ENCODE peak calls at places on chromosome 6, in ten cellular contexts. One of them, this sample, is unnamed.

GRCh38 chr6:151108548-151108947 is 131.2 kb upstream of the AKAP12 start:
- DNase-seq in T follicular helper cell: no peak
- DNase-seq in RWPE1: no peak
- DNase-seq in iris pigment epithelial cell: no peak
- DNase-seq in GM13977: no peak
- DNase-seq in NCI-H1105: no peak
- DNase-seq in upper lobe of right lung: no peak
- DNase-seq in glomerular endothelial cell: no peak
- DNase-seq in CD14-positive monocyte: no peak
- DNase-seq in NCI-H774: no peak
- DNase-seq in this sample: no peak

GRCh38 chr6:143727035-143727434 is 49.3 kb downstream of the PHACTR2 start:
- DNase-seq in T follicular helper cell: no peak
- DNase-seq in RWPE1: no peak
- DNase-seq in iris pigment epithelial cell: peak
- DNase-seq in GM13977: no peak
- DNase-seq in NCI-H1105: no peak
- DNase-seq in upper lobe of right lung: no peak
- DNase-seq in glomerular endothelial cell: no peak
- DNase-seq in CD14-positive monocyte: no peak
- DNase-seq in NCI-H774: no peak
- DNase-seq in this sample: no peak

GRCh38 chr6:169041078-169041477 is 212.6 kb downstream of the THBS2 start:
- DNase-seq in T follicular helper cell: no peak
- DNase-seq in RWPE1: no peak
- DNase-seq in iris pigment epithelial cell: no peak
- DNase-seq in GM13977: no peak
- DNase-seq in NCI-H1105: no peak
- DNase-seq in upper lobe of right lung: peak
- DNase-seq in glomerular endothelial cell: no peak
- DNase-seq in CD14-positive monocyte: no peak
- DNase-seq in NCI-H774: no peak
- DNase-seq in this sample: no peak

GRCh38 chr6:56906752-56907151 is 48.2 kb upstream of the BEND6 start:
- DNase-seq in T follicular helper cell: no peak
- DNase-seq in RWPE1: no peak
- DNase-seq in iris pigment epithelial cell: peak
- DNase-seq in GM13977: no peak
- DNase-seq in NCI-H1105: no peak
- DNase-seq in upper lobe of right lung: no peak
- DNase-seq in glomerular endothelial cell: no peak
- DNase-seq in CD14-positive monocyte: no peak
- DNase-seq in NCI-H774: no peak
- DNase-seq in this sample: peak

GRCh38 chr6:153677522-153677921 is 361.5 kb upstream of the OPRM1 start:
- DNase-seq in T follicular helper cell: no peak
- DNase-seq in RWPE1: no peak
- DNase-seq in iris pigment epithelial cell: no peak
- DNase-seq in GM13977: no peak
- DNase-seq in NCI-H1105: no peak
- DNase-seq in upper lobe of right lung: no peak
- DNase-seq in glomerular endothelial cell: no peak
- DNase-seq in CD14-positive monocyte: no peak
- DNase-seq in NCI-H774: no peak
- DNase-seq in this sample: no peak

GRCh38 chr6:108874470-108875160 is 26.4 kb downstream of the ARMC2 start:
- DNase-seq in T follicular helper cell: no peak
- DNase-seq in RWPE1: no peak
- DNase-seq in iris pigment epithelial cell: peak
- DNase-seq in GM13977: peak
- DNase-seq in NCI-H1105: no peak
- DNase-seq in upper lobe of right lung: no peak
- DNase-seq in glomerular endothelial cell: no peak
- DNase-seq in CD14-positive monocyte: peak
- DNase-seq in NCI-H774: no peak
- DNase-seq in this sample: peak

GRCh38 chr6:56575736-56576135 is 67.0 kb downstream of the DST start:
- DNase-seq in T follicular helper cell: no peak
- DNase-seq in RWPE1: no peak
- DNase-seq in iris pigment epithelial cell: no peak
- DNase-seq in GM13977: no peak
- DNase-seq in NCI-H1105: no peak
- DNase-seq in upper lobe of right lung: no peak
- DNase-seq in glomerular endothelial cell: no peak
- DNase-seq in CD14-positive monocyte: no peak
- DNase-seq in NCI-H774: no peak
- DNase-seq in this sample: no peak

GRCh38 chr6:29834564-29835436 is 7.2 kb downstream of the HLA-G start:
- DNase-seq in T follicular helper cell: peak
- DNase-seq in RWPE1: no peak
- DNase-seq in iris pigment epithelial cell: no peak
- DNase-seq in GM13977: no peak
- DNase-seq in NCI-H1105: peak
- DNase-seq in upper lobe of right lung: no peak
- DNase-seq in glomerular endothelial cell: no peak
- DNase-seq in CD14-positive monocyte: no peak
- DNase-seq in NCI-H774: no peak
- DNase-seq in this sample: peak

GRCh38 chr6:12608016-12608860 is 108.3 kb upstream of the PHACTR1 start:
- DNase-seq in T follicular helper cell: no peak
- DNase-seq in RWPE1: peak
- DNase-seq in iris pigment epithelial cell: peak
- DNase-seq in GM13977: peak
- DNase-seq in NCI-H1105: no peak
- DNase-seq in upper lobe of right lung: no peak
- DNase-seq in glomerular endothelial cell: no peak
- DNase-seq in CD14-positive monocyte: no peak
- DNase-seq in NCI-H774: no peak
- DNase-seq in this sample: no peak

GRCh38 chr6:45483021-45483420 is 105.3 kb upstream of the SUPT3H start:
- DNase-seq in T follicular helper cell: no peak
- DNase-seq in RWPE1: no peak
- DNase-seq in iris pigment epithelial cell: peak
- DNase-seq in GM13977: no peak
- DNase-seq in NCI-H1105: no peak
- DNase-seq in upper lobe of right lung: no peak
- DNase-seq in glomerular endothelial cell: no peak
- DNase-seq in CD14-positive monocyte: no peak
- DNase-seq in NCI-H774: no peak
- DNase-seq in this sample: peak

GRCh38 chr6:33324139-33324538 is 6.6 kb upstream of the ZBTB22 start:
- DNase-seq in T follicular helper cell: no peak
- DNase-seq in RWPE1: no peak
- DNase-seq in iris pigment epithelial cell: no peak
- DNase-seq in GM13977: peak
- DNase-seq in NCI-H1105: no peak
- DNase-seq in upper lobe of right lung: no peak
- DNase-seq in glomerular endothelial cell: no peak
- DNase-seq in CD14-positive monocyte: no peak
- DNase-seq in NCI-H774: no peak
- DNase-seq in this sample: no peak

GRCh38 chr6:149545258-149545753 is 537 bp downstream of the PPIL4 start:
- DNase-seq in T follicular helper cell: peak
- DNase-seq in RWPE1: peak
- DNase-seq in iris pigment epithelial cell: peak
- DNase-seq in GM13977: peak
- DNase-seq in NCI-H1105: no peak
- DNase-seq in upper lobe of right lung: peak
- DNase-seq in glomerular endothelial cell: no peak
- DNase-seq in CD14-positive monocyte: peak
- DNase-seq in NCI-H774: no peak
- DNase-seq in this sample: peak

GRCh38 chr6:111201155-111201554 is 113.9 kb downstream of the SLC16A10 start:
- DNase-seq in T follicular helper cell: no peak
- DNase-seq in RWPE1: no peak
- DNase-seq in iris pigment epithelial cell: no peak
- DNase-seq in GM13977: no peak
- DNase-seq in NCI-H1105: no peak
- DNase-seq in upper lobe of right lung: no peak
- DNase-seq in glomerular endothelial cell: no peak
- DNase-seq in CD14-positive monocyte: no peak
- DNase-seq in NCI-H774: no peak
- DNase-seq in this sample: no peak

GRCh38 chr6:161596807-161597505 is 323.1 kb upstream of the AGPAT4 start:
- DNase-seq in T follicular helper cell: no peak
- DNase-seq in RWPE1: no peak
- DNase-seq in iris pigment epithelial cell: no peak
- DNase-seq in GM13977: no peak
- DNase-seq in NCI-H1105: no peak
- DNase-seq in upper lobe of right lung: no peak
- DNase-seq in glomerular endothelial cell: no peak
- DNase-seq in CD14-positive monocyte: no peak
- DNase-seq in NCI-H774: no peak
- DNase-seq in this sample: no peak

GRCh38 chr6:52325695-52326471 is 36.1 kb upstream of the PAQR8 start:
- DNase-seq in T follicular helper cell: no peak
- DNase-seq in RWPE1: no peak
- DNase-seq in iris pigment epithelial cell: no peak
- DNase-seq in GM13977: no peak
- DNase-seq in NCI-H1105: no peak
- DNase-seq in upper lobe of right lung: no peak
- DNase-seq in glomerular endothelial cell: no peak
- DNase-seq in CD14-positive monocyte: no peak
- DNase-seq in NCI-H774: no peak
- DNase-seq in this sample: no peak

GRCh38 chr6:106490453-106490852 is 129.9 kb downstream of the CRYBG1 start:
- DNase-seq in T follicular helper cell: no peak
- DNase-seq in RWPE1: no peak
- DNase-seq in iris pigment epithelial cell: no peak
- DNase-seq in GM13977: no peak
- DNase-seq in NCI-H1105: no peak
- DNase-seq in upper lobe of right lung: no peak
- DNase-seq in glomerular endothelial cell: no peak
- DNase-seq in CD14-positive monocyte: no peak
- DNase-seq in NCI-H774: no peak
- DNase-seq in this sample: no peak

GRCh38 chr6:13507306-13507855 is 20.0 kb upstream of the GFOD1 start:
- DNase-seq in T follicular helper cell: no peak
- DNase-seq in RWPE1: no peak
- DNase-seq in iris pigment epithelial cell: no peak
- DNase-seq in GM13977: no peak
- DNase-seq in NCI-H1105: no peak
- DNase-seq in upper lobe of right lung: no peak
- DNase-seq in glomerular endothelial cell: no peak
- DNase-seq in CD14-positive monocyte: no peak
- DNase-seq in NCI-H774: no peak
- DNase-seq in this sample: no peak

GRCh38 chr6:100461273-100461919 is 3.3 kb downstream of the SIM1 start:
- DNase-seq in T follicular helper cell: no peak
- DNase-seq in RWPE1: no peak
- DNase-seq in iris pigment epithelial cell: no peak
- DNase-seq in GM13977: no peak
- DNase-seq in NCI-H1105: peak
- DNase-seq in upper lobe of right lung: no peak
- DNase-seq in glomerular endothelial cell: no peak
- DNase-seq in CD14-positive monocyte: no peak
- DNase-seq in NCI-H774: no peak
- DNase-seq in this sample: peak

GRCh38 chr6:30799210-30799609 is 54.9 kb upstream of the IER3 start:
- DNase-seq in T follicular helper cell: no peak
- DNase-seq in RWPE1: no peak
- DNase-seq in iris pigment epithelial cell: peak
- DNase-seq in GM13977: no peak
- DNase-seq in NCI-H1105: no peak
- DNase-seq in upper lobe of right lung: no peak
- DNase-seq in glomerular endothelial cell: no peak
- DNase-seq in CD14-positive monocyte: no peak
- DNase-seq in NCI-H774: no peak
- DNase-seq in this sample: no peak

GRCh38 chr6:55528624-55529023 is 50.4 kb downstream of the HMGCLL1 start:
- DNase-seq in T follicular helper cell: no peak
- DNase-seq in RWPE1: peak
- DNase-seq in iris pigment epithelial cell: peak
- DNase-seq in GM13977: peak
- DNase-seq in NCI-H1105: no peak
- DNase-seq in upper lobe of right lung: no peak
- DNase-seq in glomerular endothelial cell: no peak
- DNase-seq in CD14-positive monocyte: no peak
- DNase-seq in NCI-H774: no peak
- DNase-seq in this sample: peak

GRCh38 chr6:143629104-143630080 is 48.4 kb upstream of the PHACTR2 start:
- DNase-seq in T follicular helper cell: no peak
- DNase-seq in RWPE1: no peak
- DNase-seq in iris pigment epithelial cell: no peak
- DNase-seq in GM13977: no peak
- DNase-seq in NCI-H1105: no peak
- DNase-seq in upper lobe of right lung: no peak
- DNase-seq in glomerular endothelial cell: no peak
- DNase-seq in CD14-positive monocyte: no peak
- DNase-seq in NCI-H774: no peak
- DNase-seq in this sample: peak

GRCh38 chr6:105713474-105714118 is 310.7 kb upstream of the PREP start:
- DNase-seq in T follicular helper cell: no peak
- DNase-seq in RWPE1: no peak
- DNase-seq in iris pigment epithelial cell: no peak
- DNase-seq in GM13977: no peak
- DNase-seq in NCI-H1105: peak
- DNase-seq in upper lobe of right lung: no peak
- DNase-seq in glomerular endothelial cell: no peak
- DNase-seq in CD14-positive monocyte: no peak
- DNase-seq in NCI-H774: no peak
- DNase-seq in this sample: peak

This sample was measured in fibroblast of mammary gland.